ENCODE peak calls at places on chromosome 1, in six cellular contexts. K is nucleus accumbens, B is AML-193, R is HuH-7.5, L is MCF 10A, S is foreskin fibroblast. J is an unnamed sample.

GRCh38 chr1:186904361-186904760 is 75.6 kb downstream of the PLA2G4A start:
- DNase-seq in K (no peak), B (no peak), R (no peak), L (no peak), S (no peak), J (no peak)

GRCh38 chr1:239786464-239786863 is 305.2 kb upstream of the FMN2 start:
- DNase-seq in K (no peak), B (no peak), R (no peak), L (no peak), S (no peak), J (no peak)

GRCh38 chr1:196557797-196558196 is 50.4 kb downstream of the KCNT2 start:
- DNase-seq in K (no peak), B (no peak), R (no peak), L (peak; percentile 33), S (no peak), J (no peak)

GRCh38 chr1:54290443-54291184 is 90.6 kb downstream of the MRPL37 start:
- DNase-seq in K (no peak), B (no peak), R (no peak), L (no peak), S (peak; percentile 50), J (peak; percentile 15)

GRCh38 chr1:147891088-147891487 is 11.5 kb upstream of the GJA8 start:
- DNase-seq in K (no peak), B (no peak), R (no peak), L (no peak), S (no peak), J (no peak)

GRCh38 chr1:61013189-61013952 is 69.0 kb upstream of the NFIA start:
- DNase-seq in K (no peak), B (no peak), R (no peak), L (no peak), S (no peak), J (no peak)

GRCh38 chr1:236603896-236604217 is 459 bp downstream of the HEATR1 start:
- DNase-seq in K (no peak), B (no peak), R (no peak), L (no peak), S (peak; percentile 36), J (peak; percentile 25)

GRCh38 chr1:234309243-234309597 is 64.0 kb upstream of the COA6 start:
- DNase-seq in K (no peak), B (no peak), R (no peak), L (no peak), S (no peak), J (peak; percentile 41)

GRCh38 chr1:151130837-151131586 is 15.4 kb downstream of the SEMA6C start:
- DNase-seq in K (peak; percentile 90), B (no peak), R (peak; percentile 10), L (no peak), S (peak; percentile 92), J (no peak)

GRCh38 chr1:193019442-193020026 is 39.6 kb downstream of the UCHL5 start:
- DNase-seq in K (no peak), B (peak; percentile 60), R (no peak), L (peak; percentile 76), S (peak; percentile 71), J (peak; percentile 63)

GRCh38 chr1:20058531-20058930 is 11.5 kb upstream of the PLA2G5 start:
- DNase-seq in K (no peak), B (peak; percentile 9), R (no peak), L (peak; percentile 16), S (peak; percentile 61), J (no peak)

GRCh38 chr1:28147264-28148094 is 29.0 kb downstream of the PTAFR start:
- DNase-seq in K (no peak), B (no peak), R (no peak), L (no peak), S (no peak), J (no peak)

GRCh38 chr1:179743679-179744400 is 749 bp downstream of the FAM163A start:
- DNase-seq in K (no peak), B (no peak), R (no peak), L (no peak), S (peak; percentile 18), J (no peak)

GRCh38 chr1:218298398-218298797 is 13.3 kb downstream of the RRP15 start:
- DNase-seq in K (no peak), B (no peak), R (no peak), L (no peak), S (no peak), J (no peak)

GRCh38 chr1:172024516-172024915 is 183.2 kb downstream of the DNM3 start:
- DNase-seq in K (no peak), B (no peak), R (no peak), L (peak; percentile 81), S (no peak), J (no peak)

GRCh38 chr1:214899908-214900470 is 182.5 kb upstream of the KCNK2 start:
- DNase-seq in K (no peak), B (no peak), R (no peak), L (no peak), S (peak; percentile 26), J (peak; percentile 3)

GRCh38 chr1:100868364-100868995 is 26.2 kb downstream of the EXTL2 start:
- DNase-seq in K (no peak), B (peak; percentile 47), R (no peak), L (peak; percentile 49), S (peak; percentile 72), J (peak; percentile 28)

GRCh38 chr1:225657462-225657989 is 4.6 kb upstream of the ENAH start:
- DNase-seq in K (no peak), B (no peak), R (no peak), L (peak; percentile 94), S (peak; percentile 87), J (peak; percentile 65)